ENCODE peak calls at places on chromosomes 12 and 14, in six cellular contexts. One of them, this sample, is unnamed.

GRCh38 chr14:63045234-63045611 is at the start of gene KCNH5:
- DNase-seq in fibroblast of mammary gland: peak; percentile 15
- DNase-seq in choroid plexus epithelial cell: peak; percentile 12
- DNase-seq in astrocyte of the spinal cord: peak; percentile 46
- DNase-seq in tibial nerve: no peak
- DNase-seq in fibroblast of lung: peak; percentile 60
- DNase-seq in this sample: no peak

GRCh38 chr14:102579696-102580551 is 12.5 kb upstream of the RCOR1 start:
- DNase-seq in fibroblast of mammary gland: peak; percentile 82
- DNase-seq in choroid plexus epithelial cell: peak; percentile 51
- DNase-seq in astrocyte of the spinal cord: peak; percentile 40
- DNase-seq in tibial nerve: no peak
- DNase-seq in fibroblast of lung: peak; percentile 74
- DNase-seq in this sample: no peak

GRCh38 chr12:126847005-126847629 is 1419.9 kb upstream of the TMEM132C start:
- DNase-seq in fibroblast of mammary gland: no peak
- DNase-seq in choroid plexus epithelial cell: no peak
- DNase-seq in astrocyte of the spinal cord: no peak
- DNase-seq in tibial nerve: no peak
- DNase-seq in fibroblast of lung: no peak
- DNase-seq in this sample: no peak

GRCh38 chr12:131116437-131117117 is 162.9 kb downstream of the ADGRD1 start:
- DNase-seq in fibroblast of mammary gland: peak; percentile 43
- DNase-seq in choroid plexus epithelial cell: peak; percentile 15
- DNase-seq in astrocyte of the spinal cord: no peak
- DNase-seq in tibial nerve: no peak
- DNase-seq in fibroblast of lung: peak; percentile 15
- DNase-seq in this sample: no peak

GRCh38 chr12:124480469-124481256 is 86.7 kb downstream of the NCOR2 start:
- DNase-seq in fibroblast of mammary gland: peak; percentile 78
- DNase-seq in choroid plexus epithelial cell: peak; percentile 90
- DNase-seq in astrocyte of the spinal cord: peak; percentile 81
- DNase-seq in tibial nerve: no peak
- DNase-seq in fibroblast of lung: peak; percentile 72
- DNase-seq in this sample: no peak

GRCh38 chr12:80877706-80878384 is 59.9 kb downstream of the LIN7A start:
- DNase-seq in fibroblast of mammary gland: peak; percentile 45
- DNase-seq in choroid plexus epithelial cell: peak; percentile 66
- DNase-seq in astrocyte of the spinal cord: peak; percentile 52
- DNase-seq in tibial nerve: no peak
- DNase-seq in fibroblast of lung: peak; percentile 62
- DNase-seq in this sample: no peak

GRCh38 chr14:41548666-41549065 is 58.0 kb upstream of the LRFN5 start:
- DNase-seq in fibroblast of mammary gland: peak; percentile 52
- DNase-seq in choroid plexus epithelial cell: peak; percentile 21
- DNase-seq in astrocyte of the spinal cord: peak; percentile 39
- DNase-seq in tibial nerve: no peak
- DNase-seq in fibroblast of lung: peak; percentile 64
- DNase-seq in this sample: no peak

GRCh38 chr12:43206396-43206795 is 345.6 kb downstream of the ADAMTS20 start:
- DNase-seq in fibroblast of mammary gland: peak; percentile 55
- DNase-seq in choroid plexus epithelial cell: peak; percentile 45
- DNase-seq in astrocyte of the spinal cord: peak; percentile 49
- DNase-seq in tibial nerve: no peak
- DNase-seq in fibroblast of lung: no peak
- DNase-seq in this sample: no peak

GRCh38 chr12:70692681-70693288 is 55.6 kb upstream of the PTPRB start:
- DNase-seq in fibroblast of mammary gland: peak; percentile 24
- DNase-seq in choroid plexus epithelial cell: peak; percentile 72
- DNase-seq in astrocyte of the spinal cord: peak; percentile 29
- DNase-seq in tibial nerve: no peak
- DNase-seq in fibroblast of lung: peak; percentile 27
- DNase-seq in this sample: no peak

GRCh38 chr12:46214668-46215429 is 54.0 kb downstream of the SLC38A1 start:
- DNase-seq in fibroblast of mammary gland: no peak
- DNase-seq in choroid plexus epithelial cell: no peak
- DNase-seq in astrocyte of the spinal cord: no peak
- DNase-seq in tibial nerve: no peak
- DNase-seq in fibroblast of lung: no peak
- DNase-seq in this sample: no peak

GRCh38 chr14:54503476-54503875 is 6.2 kb upstream of the CGRRF1 start:
- DNase-seq in fibroblast of mammary gland: peak; percentile 48
- DNase-seq in choroid plexus epithelial cell: peak; percentile 72
- DNase-seq in astrocyte of the spinal cord: peak; percentile 43
- DNase-seq in tibial nerve: no peak
- DNase-seq in fibroblast of lung: peak; percentile 46
- DNase-seq in this sample: no peak

GRCh38 chr12:15829255-15829654 is 40.1 kb upstream of the EPS8 start:
- DNase-seq in fibroblast of mammary gland: no peak
- DNase-seq in choroid plexus epithelial cell: peak; percentile 36
- DNase-seq in astrocyte of the spinal cord: no peak
- DNase-seq in tibial nerve: no peak
- DNase-seq in fibroblast of lung: no peak
- DNase-seq in this sample: no peak

GRCh38 chr14:91059576-91060471 is 617 bp downstream of the RPS6KA5 start:
- DNase-seq in fibroblast of mammary gland: peak; percentile 1
- DNase-seq in choroid plexus epithelial cell: peak; percentile 7
- DNase-seq in astrocyte of the spinal cord: no peak
- DNase-seq in tibial nerve: peak; percentile 19
- DNase-seq in fibroblast of lung: no peak
- DNase-seq in this sample: peak; percentile 15

GRCh38 chr12:66236969-66237368 is 48.0 kb downstream of the IRAK3 start:
- DNase-seq in fibroblast of mammary gland: no peak
- DNase-seq in choroid plexus epithelial cell: no peak
- DNase-seq in astrocyte of the spinal cord: no peak
- DNase-seq in tibial nerve: no peak
- DNase-seq in fibroblast of lung: no peak
- DNase-seq in this sample: no peak

GRCh38 chr12:70719672-70720420 is 82.6 kb upstream of the PTPRB start:
- DNase-seq in fibroblast of mammary gland: peak; percentile 31
- DNase-seq in choroid plexus epithelial cell: peak; percentile 68
- DNase-seq in astrocyte of the spinal cord: peak; percentile 62
- DNase-seq in tibial nerve: no peak
- DNase-seq in fibroblast of lung: peak; percentile 45
- DNase-seq in this sample: no peak

GRCh38 chr12:38102197-38102596 is 214.4 kb upstream of the ALG10B start:
- DNase-seq in fibroblast of mammary gland: no peak
- DNase-seq in choroid plexus epithelial cell: no peak
- DNase-seq in astrocyte of the spinal cord: no peak
- DNase-seq in tibial nerve: no peak
- DNase-seq in fibroblast of lung: no peak
- DNase-seq in this sample: no peak

GRCh38 chr12:128823216-128823915 is 392 bp downstream of the SLC15A4 start:
- DNase-seq in fibroblast of mammary gland: no peak
- DNase-seq in choroid plexus epithelial cell: no peak
- DNase-seq in astrocyte of the spinal cord: no peak
- DNase-seq in tibial nerve: no peak
- DNase-seq in fibroblast of lung: no peak
- DNase-seq in this sample: no peak

GRCh38 chr14:97976861-97977260 is 1179.7 kb downstream of the VRK1 start:
- DNase-seq in fibroblast of mammary gland: no peak
- DNase-seq in choroid plexus epithelial cell: no peak
- DNase-seq in astrocyte of the spinal cord: no peak
- DNase-seq in tibial nerve: no peak
- DNase-seq in fibroblast of lung: no peak
- DNase-seq in this sample: no peak

GRCh38 chr12:46553266-46553665 is 180.7 kb upstream of the SLC38A2 start:
- DNase-seq in fibroblast of mammary gland: peak; percentile 90
- DNase-seq in choroid plexus epithelial cell: peak; percentile 70
- DNase-seq in astrocyte of the spinal cord: peak; percentile 64
- DNase-seq in tibial nerve: no peak
- DNase-seq in fibroblast of lung: peak; percentile 76
- DNase-seq in this sample: no peak

GRCh38 chr12:3684449-3685051 is 68.4 kb downstream of the CRACR2A start:
- DNase-seq in fibroblast of mammary gland: no peak
- DNase-seq in choroid plexus epithelial cell: no peak
- DNase-seq in astrocyte of the spinal cord: no peak
- DNase-seq in tibial nerve: no peak
- DNase-seq in fibroblast of lung: no peak
- DNase-seq in this sample: no peak

GRCh38 chr12:70744133-70744532 is 106.9 kb upstream of the PTPRB start:
- DNase-seq in fibroblast of mammary gland: peak; percentile 2
- DNase-seq in choroid plexus epithelial cell: peak; percentile 4
- DNase-seq in astrocyte of the spinal cord: no peak
- DNase-seq in tibial nerve: no peak
- DNase-seq in fibroblast of lung: no peak
- DNase-seq in this sample: no peak

GRCh38 chr14:55620277-55620676 is 40.3 kb downstream of the KTN1 start:
- DNase-seq in fibroblast of mammary gland: no peak
- DNase-seq in choroid plexus epithelial cell: no peak
- DNase-seq in astrocyte of the spinal cord: no peak
- DNase-seq in tibial nerve: no peak
- DNase-seq in fibroblast of lung: no peak
- DNase-seq in this sample: no peak

GRCh38 chr12:95548056-95548538 is 3.2 kb downstream of the USP44 start:
- DNase-seq in fibroblast of mammary gland: peak; percentile 8
- DNase-seq in choroid plexus epithelial cell: no peak
- DNase-seq in astrocyte of the spinal cord: no peak
- DNase-seq in tibial nerve: no peak
- DNase-seq in fibroblast of lung: no peak
- DNase-seq in this sample: no peak

GRCh38 chr12:115051378-115051777 is 367.4 kb upstream of the TBX3 start:
- DNase-seq in fibroblast of mammary gland: no peak
- DNase-seq in choroid plexus epithelial cell: no peak
- DNase-seq in astrocyte of the spinal cord: no peak
- DNase-seq in tibial nerve: no peak
- DNase-seq in fibroblast of lung: no peak
- DNase-seq in this sample: no peak

GRCh38 chr12:87667378-87667777 is 361.8 kb downstream of the C12orf50 start:
- DNase-seq in fibroblast of mammary gland: peak; percentile 29
- DNase-seq in choroid plexus epithelial cell: peak; percentile 88
- DNase-seq in astrocyte of the spinal cord: peak; percentile 51
- DNase-seq in tibial nerve: no peak
- DNase-seq in fibroblast of lung: peak; percentile 47
- DNase-seq in this sample: no peak

GRCh38 chr12:57276935-57277563 is 26.1 kb upstream of the STAC3 start:
- DNase-seq in fibroblast of mammary gland: peak; percentile 52
- DNase-seq in choroid plexus epithelial cell: peak; percentile 60
- DNase-seq in astrocyte of the spinal cord: peak; percentile 21
- DNase-seq in tibial nerve: no peak
- DNase-seq in fibroblast of lung: peak; percentile 34
- DNase-seq in this sample: peak; percentile 34

GRCh38 chr12:120314220-120314619 is 12.1 kb downstream of the SIRT4 start:
- DNase-seq in fibroblast of mammary gland: peak; percentile 6
- DNase-seq in choroid plexus epithelial cell: peak; percentile 5
- DNase-seq in astrocyte of the spinal cord: no peak
- DNase-seq in tibial nerve: no peak
- DNase-seq in fibroblast of lung: no peak
- DNase-seq in this sample: no peak

GRCh38 chr12:25705256-25705655 is 152.2 kb upstream of the LMNTD1 start:
- DNase-seq in fibroblast of mammary gland: no peak
- DNase-seq in choroid plexus epithelial cell: no peak
- DNase-seq in astrocyte of the spinal cord: no peak
- DNase-seq in tibial nerve: no peak
- DNase-seq in fibroblast of lung: no peak
- DNase-seq in this sample: no peak
- TF ChIP-seq CTCF in fibroblast of mammary gland: no peak
- TF ChIP-seq CTCF in choroid plexus epithelial cell: no peak
- TF ChIP-seq CTCF in astrocyte of the spinal cord: no peak
- TF ChIP-seq CTCF in tibial nerve: no peak
- TF ChIP-seq CTCF in fibroblast of lung: no peak
- TF ChIP-seq CTCF in this sample: no peak

DNA sequence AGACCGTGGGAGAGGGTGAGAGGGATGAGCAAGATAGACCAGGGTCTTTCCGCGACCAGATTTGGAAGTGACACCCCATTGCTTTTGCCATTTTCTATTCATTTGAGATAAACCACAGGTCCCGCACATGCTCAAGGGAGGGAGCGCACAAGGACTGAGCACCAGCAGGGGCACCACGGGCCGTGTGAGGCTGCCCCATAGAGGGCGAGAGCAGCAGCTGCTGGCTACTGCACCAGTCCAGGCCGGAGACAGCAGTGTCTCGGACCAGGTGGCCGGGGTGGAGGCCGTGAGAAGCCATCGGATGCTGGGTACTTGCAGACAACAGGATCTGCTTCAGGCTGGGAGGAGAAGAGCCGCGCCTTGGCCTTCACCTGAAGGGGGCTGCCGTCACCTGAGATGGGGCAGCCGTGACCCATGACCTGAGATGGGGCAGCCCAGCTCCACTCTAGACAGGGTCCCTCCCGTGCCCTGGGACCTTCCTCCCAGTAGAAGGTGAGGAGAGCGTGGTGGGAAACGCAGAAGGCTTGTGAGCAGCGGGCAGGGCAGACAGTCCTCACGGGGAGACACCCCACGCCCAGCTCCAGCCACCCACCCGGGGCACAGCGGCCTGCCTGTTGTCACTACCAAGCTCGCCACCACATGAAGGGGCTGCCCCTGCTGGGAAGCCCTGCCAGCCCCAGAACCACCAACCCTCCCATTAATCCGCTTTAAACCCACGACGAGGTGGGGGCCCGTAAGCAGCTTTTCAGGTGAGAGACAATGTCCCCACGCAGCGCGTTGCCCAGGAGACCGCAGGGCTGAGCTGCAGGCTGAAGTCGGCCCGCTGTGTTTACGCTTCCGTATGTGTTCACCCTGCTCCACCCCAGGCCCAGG is 61.7 kb upstream of the FBRSL1 start:
- DNase-seq in fibroblast of mammary gland: no peak
- DNase-seq in choroid plexus epithelial cell: peak; percentile 44
- DNase-seq in astrocyte of the spinal cord: no peak
- DNase-seq in tibial nerve: no peak
- DNase-seq in fibroblast of lung: no peak
- DNase-seq in this sample: no peak
- H3K4me3 ChIP-seq in fibroblast of mammary gland: no peak overlapping the region
- H3K4me3 ChIP-seq in choroid plexus epithelial cell: no peak overlapping the region
- H3K4me3 ChIP-seq in astrocyte of the spinal cord: no peak overlapping the region
- H3K4me3 ChIP-seq in tibial nerve: no peak overlapping the region
- H3K4me3 ChIP-seq in fibroblast of lung: no peak overlapping the region
- H3K4me3 ChIP-seq in this sample: no peak overlapping the region

DNA sequence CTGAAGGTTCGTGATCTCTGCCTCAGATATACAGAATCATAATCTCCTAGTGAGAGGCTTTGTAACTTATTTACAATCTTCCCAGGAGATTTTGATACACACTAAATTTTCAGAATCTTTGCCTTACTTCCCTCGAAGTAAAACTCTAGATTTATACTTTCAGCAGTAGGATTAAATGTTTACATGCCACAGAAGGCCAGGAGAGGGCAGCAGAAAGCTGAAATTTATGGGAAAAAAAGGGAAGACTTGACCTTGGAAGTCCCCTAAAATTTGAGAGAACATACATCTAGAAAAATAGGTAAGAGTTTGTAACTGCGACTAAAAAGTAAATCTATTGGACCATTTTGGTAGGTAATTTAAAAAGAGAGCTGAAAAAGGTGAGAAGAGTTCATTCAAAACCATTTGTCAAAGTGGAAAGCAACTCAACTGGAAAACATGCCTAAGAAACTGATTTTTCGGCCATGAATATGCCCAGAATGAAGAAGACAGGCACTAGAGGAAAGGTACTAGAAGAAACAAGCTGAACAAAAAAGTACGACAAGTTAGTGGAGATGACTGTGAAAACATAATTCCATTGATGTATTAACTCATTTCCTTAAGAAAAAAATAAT is 242.0 kb upstream of the MDGA2 start:
- DNase-seq in fibroblast of mammary gland: peak; percentile 10
- DNase-seq in choroid plexus epithelial cell: peak; percentile 17
- DNase-seq in astrocyte of the spinal cord: peak; percentile 35
- DNase-seq in tibial nerve: no peak
- DNase-seq in fibroblast of lung: peak; percentile 12
- DNase-seq in this sample: no peak
- TF ChIP-seq CTCF in fibroblast of mammary gland: peak; percentile 43
- TF ChIP-seq CTCF in choroid plexus epithelial cell: peak; percentile 53
- TF ChIP-seq CTCF in astrocyte of the spinal cord: peak; percentile 49
- TF ChIP-seq CTCF in tibial nerve: peak; percentile 53
- TF ChIP-seq CTCF in fibroblast of lung: peak; percentile 30
- TF ChIP-seq CTCF in this sample: peak; percentile 74

GRCh38 chr12:31629756-31630732 is 29.4 kb upstream of the ETFBKMT start:
- DNase-seq in fibroblast of mammary gland: peak; percentile 67
- DNase-seq in choroid plexus epithelial cell: peak; percentile 82
- DNase-seq in astrocyte of the spinal cord: peak; percentile 72
- DNase-seq in tibial nerve: no peak
- DNase-seq in fibroblast of lung: peak; percentile 58
- DNase-seq in this sample: no peak
- H3K4me3 ChIP-seq in fibroblast of mammary gland: no peak overlapping the region
- H3K4me3 ChIP-seq in choroid plexus epithelial cell: peak overlapping the region; percentile 28
- H3K4me3 ChIP-seq in astrocyte of the spinal cord: no peak overlapping the region
- H3K4me3 ChIP-seq in tibial nerve: no peak overlapping the region
- H3K4me3 ChIP-seq in fibroblast of lung: no peak overlapping the region
- H3K4me3 ChIP-seq in this sample: no peak overlapping the region